ENCODE peak calls at places on chromosomes 7 and 10, in ten cellular contexts. One of them, this sample, is unnamed.
A peak's percentile ranks its signal among the peaks of the same experiment; 100 is the strongest.

GRCh38 chr10:803041-803741 is 113.7 kb upstream of the DIP2C start:
- DNase-seq in A549: no peak
- DNase-seq in upper lobe of right lung: no peak
- DNase-seq in fibroblast of lung: no peak
- DNase-seq in heart right ventricle: no peak
- DNase-seq in transverse colon: no peak
- DNase-seq in coronary artery: peak; percentile 66
- DNase-seq in B cell: no peak
- DNase-seq in H9: peak; percentile 31
- DNase-seq in AG04449: no peak
- DNase-seq in this sample: no peak

GRCh38 chr10:91551856-91552255 is 81.0 kb downstream of the PPP1R3C start:
- DNase-seq in A549: peak; percentile 35
- DNase-seq in upper lobe of right lung: no peak
- DNase-seq in fibroblast of lung: peak; percentile 90
- DNase-seq in heart right ventricle: peak; percentile 38
- DNase-seq in transverse colon: no peak
- DNase-seq in coronary artery: no peak
- DNase-seq in B cell: no peak
- DNase-seq in H9: peak; percentile 86
- DNase-seq in AG04449: no peak
- DNase-seq in this sample: peak; percentile 14

GRCh38 chr10:1308415-1308814 is 252.2 kb downstream of the WDR37 start:
- DNase-seq in A549: no peak
- DNase-seq in upper lobe of right lung: no peak
- DNase-seq in fibroblast of lung: no peak
- DNase-seq in heart right ventricle: no peak
- DNase-seq in transverse colon: no peak
- DNase-seq in coronary artery: no peak
- DNase-seq in B cell: no peak
- DNase-seq in H9: no peak
- DNase-seq in AG04449: no peak
- DNase-seq in this sample: no peak

GRCh38 chr10:107391901-107392300 is 227.4 kb upstream of the SORCS1 start:
- DNase-seq in A549: no peak
- DNase-seq in upper lobe of right lung: no peak
- DNase-seq in fibroblast of lung: no peak
- DNase-seq in heart right ventricle: no peak
- DNase-seq in transverse colon: no peak
- DNase-seq in coronary artery: no peak
- DNase-seq in B cell: no peak
- DNase-seq in H9: no peak
- DNase-seq in AG04449: no peak
- DNase-seq in this sample: no peak

GRCh38 chr7:38709123-38709522 is 78.0 kb upstream of the AMPH start:
- DNase-seq in A549: no peak
- DNase-seq in upper lobe of right lung: no peak
- DNase-seq in fibroblast of lung: no peak
- DNase-seq in heart right ventricle: no peak
- DNase-seq in transverse colon: no peak
- DNase-seq in coronary artery: no peak
- DNase-seq in B cell: no peak
- DNase-seq in H9: no peak
- DNase-seq in AG04449: no peak
- DNase-seq in this sample: no peak

GRCh38 chr7:132210821-132211220 is 365.4 kb downstream of the PLXNA4 start:
- DNase-seq in A549: no peak
- DNase-seq in upper lobe of right lung: no peak
- DNase-seq in fibroblast of lung: no peak
- DNase-seq in heart right ventricle: no peak
- DNase-seq in transverse colon: no peak
- DNase-seq in coronary artery: no peak
- DNase-seq in B cell: no peak
- DNase-seq in H9: no peak
- DNase-seq in AG04449: no peak
- DNase-seq in this sample: no peak

GRCh38 chr10:28137907-28138880 is 139.3 kb upstream of the ODAD2 start:
- DNase-seq in A549: no peak
- DNase-seq in upper lobe of right lung: no peak
- DNase-seq in fibroblast of lung: no peak
- DNase-seq in heart right ventricle: no peak
- DNase-seq in transverse colon: no peak
- DNase-seq in coronary artery: no peak
- DNase-seq in B cell: no peak
- DNase-seq in H9: no peak
- DNase-seq in AG04449: peak; percentile 85
- DNase-seq in this sample: no peak

GRCh38 chr7:135710417-135711138 is 17.4 kb downstream of the SLC13A4 start:
- DNase-seq in A549: peak; percentile 46
- DNase-seq in upper lobe of right lung: no peak
- DNase-seq in fibroblast of lung: no peak
- DNase-seq in heart right ventricle: no peak
- DNase-seq in transverse colon: no peak
- DNase-seq in coronary artery: no peak
- DNase-seq in B cell: peak; percentile 42
- DNase-seq in H9: peak; percentile 72
- DNase-seq in AG04449: no peak
- DNase-seq in this sample: peak; percentile 31

GRCh38 chr10:43683451-43684197 is 34.9 kb upstream of the ZNF32 start:
- DNase-seq in A549: no peak
- DNase-seq in upper lobe of right lung: no peak
- DNase-seq in fibroblast of lung: no peak
- DNase-seq in heart right ventricle: no peak
- DNase-seq in transverse colon: no peak
- DNase-seq in coronary artery: no peak
- DNase-seq in B cell: no peak
- DNase-seq in H9: peak; percentile 71
- DNase-seq in AG04449: no peak
- DNase-seq in this sample: peak; percentile 28

GRCh38 chr7:93720106-93720505 is 145.6 kb upstream of the CALCR start:
- DNase-seq in A549: no peak
- DNase-seq in upper lobe of right lung: no peak
- DNase-seq in fibroblast of lung: no peak
- DNase-seq in heart right ventricle: no peak
- DNase-seq in transverse colon: no peak
- DNase-seq in coronary artery: no peak
- DNase-seq in B cell: no peak
- DNase-seq in H9: no peak
- DNase-seq in AG04449: no peak
- DNase-seq in this sample: no peak

GRCh38 chr10:7264313-7264741 is 146.5 kb downstream of the SFMBT2 start:
- DNase-seq in A549: peak; percentile 29
- DNase-seq in upper lobe of right lung: no peak
- DNase-seq in fibroblast of lung: peak; percentile 39
- DNase-seq in heart right ventricle: no peak
- DNase-seq in transverse colon: no peak
- DNase-seq in coronary artery: no peak
- DNase-seq in B cell: no peak
- DNase-seq in H9: no peak
- DNase-seq in AG04449: no peak
- DNase-seq in this sample: no peak

GRCh38 chr7:31073486-31074383 is 21.6 kb downstream of the ADCYAP1R1 start:
- DNase-seq in A549: no peak
- DNase-seq in upper lobe of right lung: peak; percentile 40
- DNase-seq in fibroblast of lung: no peak
- DNase-seq in heart right ventricle: no peak
- DNase-seq in transverse colon: no peak
- DNase-seq in coronary artery: no peak
- DNase-seq in B cell: no peak
- DNase-seq in H9: no peak
- DNase-seq in AG04449: no peak
- DNase-seq in this sample: no peak

GRCh38 chr7:29547465-29547864 is 16.2 kb upstream of the PRR15 start:
- DNase-seq in A549: no peak
- DNase-seq in upper lobe of right lung: no peak
- DNase-seq in fibroblast of lung: no peak
- DNase-seq in heart right ventricle: no peak
- DNase-seq in transverse colon: no peak
- DNase-seq in coronary artery: no peak
- DNase-seq in B cell: no peak
- DNase-seq in H9: no peak
- DNase-seq in AG04449: no peak
- DNase-seq in this sample: no peak

GRCh38 chr7:148402159-148402558 is 188.4 kb upstream of the C7orf33 start:
- DNase-seq in A549: no peak
- DNase-seq in upper lobe of right lung: no peak
- DNase-seq in fibroblast of lung: peak; percentile 8
- DNase-seq in heart right ventricle: no peak
- DNase-seq in transverse colon: no peak
- DNase-seq in coronary artery: no peak
- DNase-seq in B cell: no peak
- DNase-seq in H9: no peak
- DNase-seq in AG04449: no peak
- DNase-seq in this sample: no peak

GRCh38 chr7:99252166-99252895 is 20.3 kb upstream of the MYH16 start:
- DNase-seq in A549: no peak
- DNase-seq in upper lobe of right lung: no peak
- DNase-seq in fibroblast of lung: no peak
- DNase-seq in heart right ventricle: no peak
- DNase-seq in transverse colon: no peak
- DNase-seq in coronary artery: no peak
- DNase-seq in B cell: no peak
- DNase-seq in H9: peak; percentile 39
- DNase-seq in AG04449: no peak
- DNase-seq in this sample: no peak

GRCh38 chr7:152859781-152860191 is 100.2 kb downstream of the ACTR3B start:
- DNase-seq in A549: peak; percentile 48
- DNase-seq in upper lobe of right lung: no peak
- DNase-seq in fibroblast of lung: no peak
- DNase-seq in heart right ventricle: no peak
- DNase-seq in transverse colon: no peak
- DNase-seq in coronary artery: no peak
- DNase-seq in B cell: no peak
- DNase-seq in H9: peak; percentile 65
- DNase-seq in AG04449: no peak
- DNase-seq in this sample: peak; percentile 20
- TF ChIP-seq CTCF in A549: peak; percentile 29
- TF ChIP-seq CTCF in upper lobe of right lung: peak; percentile 23
- TF ChIP-seq CTCF in fibroblast of lung: peak; percentile 34
- TF ChIP-seq CTCF in heart right ventricle: no peak
- TF ChIP-seq CTCF in transverse colon: no peak
- TF ChIP-seq CTCF in coronary artery: no peak
- TF ChIP-seq CTCF in B cell: peak; percentile 17
- TF ChIP-seq CTCF in H9: peak; percentile 80
- TF ChIP-seq CTCF in AG04449: peak; percentile 14
- TF ChIP-seq CTCF in this sample: peak; percentile 41

GRCh38 chr10:104080762-104081161 is 4.9 kb downstream of the COL17A1 start:
- DNase-seq in A549: peak; percentile 20
- DNase-seq in upper lobe of right lung: no peak
- DNase-seq in fibroblast of lung: peak; percentile 33
- DNase-seq in heart right ventricle: no peak
- DNase-seq in transverse colon: peak; percentile 28
- DNase-seq in coronary artery: no peak
- DNase-seq in B cell: no peak
- DNase-seq in H9: no peak
- DNase-seq in AG04449: no peak
- DNase-seq in this sample: peak; percentile 59
- TF ChIP-seq CTCF in A549: peak; percentile 24
- TF ChIP-seq CTCF in upper lobe of right lung: peak; percentile 37
- TF ChIP-seq CTCF in fibroblast of lung: peak; percentile 33
- TF ChIP-seq CTCF in heart right ventricle: peak; percentile 35
- TF ChIP-seq CTCF in transverse colon: peak; percentile 36
- TF ChIP-seq CTCF in coronary artery: no peak
- TF ChIP-seq CTCF in B cell: peak; percentile 49
- TF ChIP-seq CTCF in H9: no peak
- TF ChIP-seq CTCF in AG04449: no peak
- TF ChIP-seq CTCF in this sample: peak; percentile 40

GRCh38 chr7:128427289-128427891 is 17.6 kb upstream of the IMPDH1 start:
- DNase-seq in A549: no peak
- DNase-seq in upper lobe of right lung: no peak
- DNase-seq in fibroblast of lung: peak; percentile 73
- DNase-seq in heart right ventricle: no peak
- DNase-seq in transverse colon: no peak
- DNase-seq in coronary artery: no peak
- DNase-seq in B cell: peak; percentile 39
- DNase-seq in H9: no peak
- DNase-seq in AG04449: no peak
- DNase-seq in this sample: peak; percentile 65

GRCh38 chr7:128431754-128432153 is 22.0 kb upstream of the IMPDH1 start:
- DNase-seq in A549: no peak
- DNase-seq in upper lobe of right lung: no peak
- DNase-seq in fibroblast of lung: no peak
- DNase-seq in heart right ventricle: no peak
- DNase-seq in transverse colon: no peak
- DNase-seq in coronary artery: no peak
- DNase-seq in B cell: no peak
- DNase-seq in H9: no peak
- DNase-seq in AG04449: no peak
- DNase-seq in this sample: no peak

GRCh38 chr7:128431221-128431620 is 21.4 kb upstream of the IMPDH1 start:
- DNase-seq in A549: no peak
- DNase-seq in upper lobe of right lung: peak; percentile 73
- DNase-seq in fibroblast of lung: no peak
- DNase-seq in heart right ventricle: no peak
- DNase-seq in transverse colon: no peak
- DNase-seq in coronary artery: no peak
- DNase-seq in B cell: no peak
- DNase-seq in H9: peak; percentile 62
- DNase-seq in AG04449: no peak
- DNase-seq in this sample: no peak

GRCh38 chr7:128425851-128426250 is 16.1 kb upstream of the IMPDH1 start:
- DNase-seq in A549: peak; percentile 89
- DNase-seq in upper lobe of right lung: no peak
- DNase-seq in fibroblast of lung: peak; percentile 66
- DNase-seq in heart right ventricle: peak; percentile 59
- DNase-seq in transverse colon: peak; percentile 84
- DNase-seq in coronary artery: no peak
- DNase-seq in B cell: peak; percentile 61
- DNase-seq in H9: peak; percentile 74
- DNase-seq in AG04449: no peak
- DNase-seq in this sample: peak; percentile 73

GRCh38 chr7:128430207-128430606 is 20.4 kb upstream of the IMPDH1 start:
- DNase-seq in A549: no peak
- DNase-seq in upper lobe of right lung: no peak
- DNase-seq in fibroblast of lung: no peak
- DNase-seq in heart right ventricle: no peak
- DNase-seq in transverse colon: no peak
- DNase-seq in coronary artery: no peak
- DNase-seq in B cell: no peak
- DNase-seq in H9: no peak
- DNase-seq in AG04449: no peak
- DNase-seq in this sample: no peak
- TF ChIP-seq CTCF in A549: no peak
- TF ChIP-seq CTCF in upper lobe of right lung: no peak
- TF ChIP-seq CTCF in fibroblast of lung: no peak
- TF ChIP-seq CTCF in heart right ventricle: no peak
- TF ChIP-seq CTCF in transverse colon: no peak
- TF ChIP-seq CTCF in coronary artery: no peak
- TF ChIP-seq CTCF in B cell: no peak
- TF ChIP-seq CTCF in H9: no peak
- TF ChIP-seq CTCF in AG04449: no peak
- TF ChIP-seq CTCF in this sample: no peak

DNA sequence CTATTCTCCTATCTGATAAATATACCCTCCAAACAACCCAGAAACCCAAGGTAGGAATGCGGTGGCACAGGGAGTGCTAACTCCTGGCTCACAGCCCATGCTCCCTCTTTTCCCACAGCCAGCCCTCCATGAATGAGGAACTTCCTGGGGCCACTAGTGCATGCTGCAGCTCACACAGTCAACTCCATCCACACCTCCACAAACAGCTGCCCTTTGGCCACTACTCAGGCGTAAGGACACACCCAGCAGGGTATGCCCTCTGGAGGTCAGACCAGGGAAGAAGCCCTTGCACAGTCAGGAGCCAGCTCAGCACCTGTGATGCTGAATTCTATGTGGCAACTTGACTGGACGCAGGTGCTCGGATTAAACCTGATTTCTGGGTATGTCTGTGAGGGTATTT is 85.2 kb upstream of the PIK3CG start:
- DNase-seq in A549: peak; percentile 25
- DNase-seq in upper lobe of right lung: no peak
- DNase-seq in fibroblast of lung: no peak
- DNase-seq in heart right ventricle: no peak
- DNase-seq in transverse colon: peak; percentile 69
- DNase-seq in coronary artery: no peak
- DNase-seq in B cell: no peak
- DNase-seq in H9: peak; percentile 84
- DNase-seq in AG04449: no peak
- DNase-seq in this sample: peak; percentile 44
- TF ChIP-seq CTCF in A549: no peak
- TF ChIP-seq CTCF in upper lobe of right lung: no peak
- TF ChIP-seq CTCF in fibroblast of lung: no peak
- TF ChIP-seq CTCF in heart right ventricle: no peak
- TF ChIP-seq CTCF in transverse colon: no peak
- TF ChIP-seq CTCF in coronary artery: no peak
- TF ChIP-seq CTCF in B cell: no peak
- TF ChIP-seq CTCF in H9: peak; percentile 64
- TF ChIP-seq CTCF in AG04449: no peak
- TF ChIP-seq CTCF in this sample: peak; percentile 33